ENCODE peak calls at places on chromosomes 13 and 19, in six cellular contexts. One of them, this sample, is unnamed.

GRCh38 chr19:3656073-3656746 is 29.6 kb upstream of the CACTIN start:
- DNase-seq in colonic mucosa: no peak
- DNase-seq in ecto neural progenitor cell: no peak
- DNase-seq in HFF-Myc: peak
- DNase-seq in GM23248: peak
- DNase-seq in activated CD4-positive, alpha-beta T cell treated with anti-CD3 and anti-CD28 coated beads for 48 hours: no peak
- DNase-seq in this sample: no peak

GRCh38 chr19:30895946-30896345 is 453.3 kb downstream of the TSHZ3 start:
- DNase-seq in GM23248: no peak
- DNase-seq in activated CD4-positive, alpha-beta T cell treated with anti-CD3 and anti-CD28 coated beads for 48 hours: no peak
- DNase-seq in ecto neural progenitor cell: no peak
- DNase-seq in colonic mucosa: no peak
- DNase-seq in HFF-Myc: no peak
- DNase-seq in this sample: no peak

GRCh38 chr19:6091771-6092291 is 18.5 kb downstream of the RFX2 start:
- DNase-seq in colonic mucosa: peak
- DNase-seq in HFF-Myc: no peak
- DNase-seq in ecto neural progenitor cell: no peak
- DNase-seq in activated CD4-positive, alpha-beta T cell treated with anti-CD3 and anti-CD28 coated beads for 48 hours: no peak
- DNase-seq in GM23248: peak
- DNase-seq in this sample: peak

GRCh38 chr13:70856706-70857105 is 748.5 kb upstream of the KLHL1 start:
- DNase-seq in GM23248: no peak
- DNase-seq in ecto neural progenitor cell: no peak
- DNase-seq in activated CD4-positive, alpha-beta T cell treated with anti-CD3 and anti-CD28 coated beads for 48 hours: no peak
- DNase-seq in colonic mucosa: peak
- DNase-seq in HFF-Myc: no peak
- DNase-seq in this sample: no peak

GRCh38 chr19:49793561-49793840 is 19.6 kb downstream of the FUZ start:
- DNase-seq in GM23248: peak
- DNase-seq in HFF-Myc: no peak
- DNase-seq in ecto neural progenitor cell: no peak
- DNase-seq in colonic mucosa: no peak
- DNase-seq in activated CD4-positive, alpha-beta T cell treated with anti-CD3 and anti-CD28 coated beads for 48 hours: peak
- DNase-seq in this sample: no peak

GRCh38 chr19:35247526-35248309 is 1.1 kb upstream of the LSR start:
- DNase-seq in colonic mucosa: peak
- DNase-seq in activated CD4-positive, alpha-beta T cell treated with anti-CD3 and anti-CD28 coated beads for 48 hours: peak
- DNase-seq in HFF-Myc: no peak
- DNase-seq in ecto neural progenitor cell: peak
- DNase-seq in GM23248: no peak
- DNase-seq in this sample: no peak

GRCh38 chr13:112616586-112617381 is 28.8 kb upstream of the TUBGCP3 start:
- DNase-seq in colonic mucosa: peak
- DNase-seq in GM23248: peak
- DNase-seq in ecto neural progenitor cell: peak
- DNase-seq in HFF-Myc: no peak
- DNase-seq in activated CD4-positive, alpha-beta T cell treated with anti-CD3 and anti-CD28 coated beads for 48 hours: peak
- DNase-seq in this sample: peak

GRCh38 chr13:37526710-37527446 is 71.7 kb downstream of the POSTN start:
- DNase-seq in colonic mucosa: no peak
- DNase-seq in activated CD4-positive, alpha-beta T cell treated with anti-CD3 and anti-CD28 coated beads for 48 hours: no peak
- DNase-seq in ecto neural progenitor cell: no peak
- DNase-seq in HFF-Myc: no peak
- DNase-seq in GM23248: peak
- DNase-seq in this sample: peak

GRCh38 chr13:98221234-98221633 is 44.2 kb upstream of the RNF113B start:
- DNase-seq in activated CD4-positive, alpha-beta T cell treated with anti-CD3 and anti-CD28 coated beads for 48 hours: no peak
- DNase-seq in ecto neural progenitor cell: no peak
- DNase-seq in colonic mucosa: no peak
- DNase-seq in HFF-Myc: no peak
- DNase-seq in GM23248: no peak
- DNase-seq in this sample: peak

GRCh38 chr19:6010107-6010506 is 32.2 kb upstream of the RANBP3 start:
- DNase-seq in GM23248: no peak
- DNase-seq in activated CD4-positive, alpha-beta T cell treated with anti-CD3 and anti-CD28 coated beads for 48 hours: no peak
- DNase-seq in colonic mucosa: no peak
- DNase-seq in HFF-Myc: no peak
- DNase-seq in ecto neural progenitor cell: no peak
- DNase-seq in this sample: no peak

GRCh38 chr19:43667524-43668405 is 2.2 kb downstream of the PLAUR start:
- DNase-seq in colonic mucosa: peak
- DNase-seq in ecto neural progenitor cell: no peak
- DNase-seq in activated CD4-positive, alpha-beta T cell treated with anti-CD3 and anti-CD28 coated beads for 48 hours: no peak
- DNase-seq in GM23248: no peak
- DNase-seq in HFF-Myc: no peak
- DNase-seq in this sample: no peak

GRCh38 chr19:6259312-6259861 is 20.4 kb downstream of the MLLT1 start:
- DNase-seq in ecto neural progenitor cell: no peak
- DNase-seq in activated CD4-positive, alpha-beta T cell treated with anti-CD3 and anti-CD28 coated beads for 48 hours: no peak
- DNase-seq in HFF-Myc: no peak
- DNase-seq in colonic mucosa: no peak
- DNase-seq in GM23248: no peak
- DNase-seq in this sample: peak

GRCh38 chr13:42102961-42103688 is 54.7 kb downstream of the DGKH start:
- DNase-seq in HFF-Myc: peak
- DNase-seq in ecto neural progenitor cell: no peak
- DNase-seq in activated CD4-positive, alpha-beta T cell treated with anti-CD3 and anti-CD28 coated beads for 48 hours: no peak
- DNase-seq in colonic mucosa: no peak
- DNase-seq in GM23248: peak
- DNase-seq in this sample: peak

GRCh38 chr19:54452626-54453025 is 3.6 kb downstream of the LENG8 start:
- DNase-seq in GM23248: no peak
- DNase-seq in activated CD4-positive, alpha-beta T cell treated with anti-CD3 and anti-CD28 coated beads for 48 hours: no peak
- DNase-seq in ecto neural progenitor cell: no peak
- DNase-seq in HFF-Myc: no peak
- DNase-seq in colonic mucosa: no peak
- DNase-seq in this sample: no peak

GRCh38 chr19:4062576-4063368 is 3.9 kb downstream of the ZBTB7A start:
- DNase-seq in GM23248: peak
- DNase-seq in colonic mucosa: peak
- DNase-seq in HFF-Myc: no peak
- DNase-seq in ecto neural progenitor cell: no peak
- DNase-seq in activated CD4-positive, alpha-beta T cell treated with anti-CD3 and anti-CD28 coated beads for 48 hours: no peak
- DNase-seq in this sample: no peak

GRCh38 chr13:84925443-84925842 is 873.8 kb downstream of the SLITRK6 start:
- DNase-seq in colonic mucosa: no peak
- DNase-seq in ecto neural progenitor cell: no peak
- DNase-seq in HFF-Myc: no peak
- DNase-seq in GM23248: no peak
- DNase-seq in activated CD4-positive, alpha-beta T cell treated with anti-CD3 and anti-CD28 coated beads for 48 hours: no peak
- DNase-seq in this sample: no peak

GRCh38 chr19:58575183-58576041 is 2.3 kb upstream of the MZF1 start:
- DNase-seq in GM23248: peak
- DNase-seq in HFF-Myc: peak
- DNase-seq in colonic mucosa: peak
- DNase-seq in activated CD4-positive, alpha-beta T cell treated with anti-CD3 and anti-CD28 coated beads for 48 hours: peak
- DNase-seq in ecto neural progenitor cell: peak
- DNase-seq in this sample: peak

GRCh38 chr13:114313061-114313860 is 1.0 kb upstream of the CHAMP1 start:
- DNase-seq in HFF-Myc: no peak
- DNase-seq in GM23248: peak
- DNase-seq in colonic mucosa: no peak
- DNase-seq in ecto neural progenitor cell: no peak
- DNase-seq in activated CD4-positive, alpha-beta T cell treated with anti-CD3 and anti-CD28 coated beads for 48 hours: peak
- DNase-seq in this sample: no peak

GRCh38 chr19:7744199-7744786 is 3.0 kb downstream of the CD209 start:
- DNase-seq in HFF-Myc: no peak
- DNase-seq in GM23248: no peak
- DNase-seq in ecto neural progenitor cell: no peak
- DNase-seq in activated CD4-positive, alpha-beta T cell treated with anti-CD3 and anti-CD28 coated beads for 48 hours: no peak
- DNase-seq in colonic mucosa: no peak
- DNase-seq in this sample: no peak

GRCh38 chr19:49889687-49890348 is 6.9 kb downstream of the IL4I1 start:
- DNase-seq in HFF-Myc: no peak
- DNase-seq in ecto neural progenitor cell: peak
- DNase-seq in activated CD4-positive, alpha-beta T cell treated with anti-CD3 and anti-CD28 coated beads for 48 hours: peak
- DNase-seq in colonic mucosa: peak
- DNase-seq in GM23248: peak
- DNase-seq in this sample: peak

This sample was measured in fibroblast of the aortic adventitia.